ENCODE peak calls at places on chromosomes 3 and 15, in eight cellular contexts. H is AG10803, V is lung, T is foreskin fibroblast, L is A673, D is brain microvascular endothelial cell, E is GM12865, S is PC-3. O is an unnamed sample.

GRCh38 chr15:74780983-74781672 is 752 bp upstream of the CSK start:
- DNase-seq in V (no peak), D (no peak), S (no peak), H (peak), L (peak), E (peak), T (peak), O (peak)

GRCh38 chr3:88779482-88779881 is 327.9 kb upstream of the EPHA3 start:
- DNase-seq in H (no peak), S (no peak), E (no peak), L (no peak), D (no peak), T (no peak), V (no peak), O (peak)

GRCh38 chr15:48891229-48891765 is 13.4 kb downstream of the EID1 start:
- DNase-seq in D (no peak), V (no peak), E (no peak), S (no peak), H (no peak), T (peak), L (no peak), O (no peak)

GRCh38 chr15:85414037-85414436 is 33.6 kb downstream of the AKAP13 start:
- DNase-seq in V (no peak), S (no peak), E (no peak), L (no peak), D (no peak), T (no peak), H (no peak), O (no peak)

GRCh38 chr3:16319307-16319706 is 54.3 kb downstream of the OXNAD1 start:
- DNase-seq in L (peak), H (no peak), V (no peak), S (peak), E (peak), T (no peak), D (no peak), O (peak)

GRCh38 chr15:38216763-38217162 is 35.9 kb upstream of the SPRED1 start:
- DNase-seq in D (peak), L (no peak), V (no peak), S (peak), E (no peak), H (no peak), T (peak), O (peak)

GRCh38 chr15:99976811-99977271 is 243.6 kb upstream of the LYSMD4 start:
- DNase-seq in S (no peak), V (peak), H (peak), T (peak), E (no peak), L (no peak), D (peak), O (peak)

GRCh38 chr3:197007953-197008352 is 21.7 kb downstream of the MELTF start:
- DNase-seq in L (no peak), D (no peak), T (no peak), V (no peak), S (no peak), H (no peak), E (no peak), O (no peak)

GRCh38 chr3:150275946-150276345 is 132.2 kb upstream of the TSC22D2 start:
- DNase-seq in E (no peak), D (no peak), V (no peak), T (peak), L (no peak), S (no peak), H (peak), O (no peak)

GRCh38 chr3:59772416-59773408 is 722.9 kb upstream of the CFAP20DC start:
- DNase-seq in H (no peak), E (peak), S (no peak), T (no peak), V (no peak), L (no peak), D (no peak), O (no peak)

GRCh38 chr15:72859023-72859756 is 75.6 kb upstream of the ADPGK start:
- DNase-seq in H (no peak), L (no peak), V (no peak), E (no peak), D (no peak), S (no peak), T (no peak), O (no peak)

GRCh38 chr3:31008986-31009385 is 114.5 kb upstream of the GADL1 start:
- DNase-seq in S (peak), E (no peak), T (peak), L (no peak), D (peak), V (no peak), H (peak), O (peak)

GRCh38 chr15:80989110-80989517 is 505 bp downstream of the MESD start:
- DNase-seq in V (no peak), E (no peak), L (no peak), H (no peak), D (no peak), S (no peak), T (no peak), O (no peak)

GRCh38 chr15:26119322-26119721 is 256.2 kb upstream of the ATP10A start:
- DNase-seq in V (no peak), L (no peak), S (no peak), T (no peak), H (no peak), D (no peak), E (no peak), O (no peak)

GRCh38 chr3:99637381-99638111 is 848 bp upstream of the COL8A1 start:
- DNase-seq in L (peak), V (no peak), T (peak), H (peak), D (peak), S (peak), E (no peak), O (peak)

GRCh38 chr3:52299815-52300611 is 12.4 kb downstream of the GLYCTK start:
- DNase-seq in V (peak), D (peak), H (no peak), L (peak), T (peak), S (peak), E (no peak), O (peak)

GRCh38 chr15:92763459-92763858 is 107.9 kb upstream of the FAM174B start:
- DNase-seq in E (peak), T (no peak), D (no peak), L (no peak), V (no peak), S (no peak), H (no peak), O (no peak)

GRCh38 chr3:52032702-52033408 is 23.5 kb downstream of the DUSP7 start:
- DNase-seq in H (no peak), T (no peak), S (no peak), E (no peak), D (no peak), L (no peak), V (no peak), O (no peak)

GRCh38 chr3:69304396-69304795 is 81.5 kb downstream of the FRMD4B start:
- DNase-seq in L (no peak), E (no peak), S (no peak), H (no peak), D (no peak), T (no peak), V (no peak), O (no peak)

GRCh38 chr3:193732391-193732790 is 139.4 kb downstream of the OPA1 start:
- DNase-seq in V (no peak), L (no peak), S (peak), T (peak), H (peak), E (no peak), D (peak), O (peak)

GRCh38 chr15:99749386-99749785 is 16.1 kb upstream of the LYSMD4 start:
- DNase-seq in V (no peak), L (no peak), S (peak), H (no peak), D (no peak), E (no peak), T (no peak), O (peak)

GRCh38 chr15:68054658-68055223 is 626 bp downstream of the PIAS1 start:
- DNase-seq in L (peak), E (peak), T (peak), V (peak), S (no peak), H (peak), D (peak), O (peak)

GRCh38 chr15:50058231-50058630 is 60.8 kb downstream of the ATP8B4 start:
- DNase-seq in T (peak), D (no peak), S (no peak), H (no peak), E (no peak), V (no peak), L (no peak), O (no peak)

GRCh38 chr3:185297867-185298266 is 44.0 kb upstream of the EHHADH start:
- DNase-seq in T (no peak), E (no peak), L (no peak), V (no peak), H (no peak), S (no peak), D (no peak), O (no peak)

GRCh38 chr3:185290266-185290665 is 36.4 kb upstream of the EHHADH start:
- DNase-seq in L (no peak), H (no peak), V (no peak), S (no peak), E (peak), D (no peak), T (no peak), O (peak)

DNA sequence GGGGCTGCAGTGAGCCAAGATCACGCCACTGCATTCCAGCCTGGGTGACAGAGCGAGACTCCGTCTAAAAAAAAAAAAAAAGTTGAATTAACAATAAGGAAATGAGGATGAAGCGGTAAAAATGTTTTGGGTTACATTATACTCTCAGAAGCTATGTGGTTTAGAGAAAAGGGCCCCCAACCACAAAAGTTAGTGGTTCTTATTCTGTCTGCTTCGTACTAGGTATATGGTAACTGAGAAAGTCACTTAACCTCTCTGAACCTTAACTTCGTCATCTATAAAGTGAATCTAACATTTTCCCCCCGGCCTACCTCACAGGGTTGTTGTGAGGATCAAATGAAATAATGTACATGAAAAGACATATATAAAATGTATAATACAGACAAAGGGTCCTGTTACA is 38.4 kb upstream of the EHHADH start:
- DNase-seq in H (no peak), V (no peak), L (no peak), T (no peak), S (no peak), E (no peak), D (no peak), O (no peak)
- H3K4me3 ChIP-seq in H (no peak), V (no peak), L (no peak), T (no peak), S (no peak), E (no peak), D (no peak), O (no peak)

GRCh38 chr3:46594723-46595122 is 17.6 kb upstream of the FAM240A start:
- DNase-seq in E (no peak), H (no peak), V (no peak), S (no peak), L (no peak), D (no peak), T (no peak), O (no peak)

GRCh38 chr3:46595819-46596218 is 16.5 kb upstream of the FAM240A start:
- DNase-seq in L (no peak), E (no peak), H (no peak), T (no peak), D (no peak), S (no peak), V (no peak), O (no peak)

GRCh38 chr3:46593979-46594378 is 18.3 kb upstream of the FAM240A start:
- DNase-seq in H (no peak), D (no peak), L (no peak), S (peak), V (no peak), T (no peak), E (no peak), O (no peak)

GRCh38 chr3:46593274-46593862 is 19.0 kb upstream of the FAM240A start:
- DNase-seq in D (no peak), V (no peak), L (no peak), T (no peak), S (no peak), H (no peak), E (no peak), O (no peak)
- TF ChIP-seq CTCF in D (no peak), V (no peak), L (no peak), T (no peak), S (no peak), H (no peak), E (no peak), O (no peak)

DNA sequence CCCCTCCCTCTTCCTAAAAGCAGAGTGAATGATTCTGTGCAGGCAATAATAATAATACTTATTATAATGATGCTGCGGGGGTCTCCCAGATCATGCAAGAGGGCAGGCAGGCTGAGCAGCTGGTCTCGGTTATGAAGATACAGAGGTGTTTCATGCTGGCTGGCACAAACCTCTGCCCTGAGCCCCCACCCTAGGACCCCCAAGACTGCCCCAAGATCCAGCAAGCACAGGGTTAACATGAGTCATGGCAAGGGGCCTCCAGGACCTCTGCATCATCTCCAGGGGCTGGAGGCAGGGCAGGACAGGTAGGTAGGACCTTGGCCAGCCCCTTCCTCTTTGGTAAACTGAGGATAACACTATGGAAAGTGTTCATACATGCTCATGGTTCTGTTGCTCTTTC is 2.7 kb downstream of the MGLL start:
- DNase-seq in L (no peak), S (no peak), T (no peak), V (no peak), H (no peak), E (no peak), D (no peak), O (no peak)
- H3K4me3 ChIP-seq in L (no peak), S (peak), T (peak), V (no peak), H (peak), E (no peak), D (no peak), O (no peak)

DNA sequence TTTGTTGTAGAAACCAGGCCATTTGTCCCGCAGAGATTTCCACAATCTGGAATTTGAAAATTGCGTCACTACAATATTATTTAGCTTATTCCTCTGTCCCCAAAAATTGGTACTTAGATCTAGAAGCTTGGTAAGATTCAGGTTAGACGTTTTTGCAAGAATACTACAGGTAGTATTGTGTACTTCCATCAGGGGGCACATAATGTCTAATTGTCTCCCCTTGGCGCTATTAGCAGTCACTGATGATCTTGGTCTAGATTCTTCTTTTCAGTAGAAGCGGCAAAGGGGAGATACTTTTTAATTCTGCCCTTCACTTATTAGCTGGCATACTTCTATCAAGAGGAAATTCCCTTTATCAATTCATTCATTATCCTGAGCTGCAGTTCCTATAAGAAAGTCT is 42.6 kb upstream of the TRIM42 start:
- DNase-seq in S (no peak), V (no peak), L (no peak), E (peak), T (no peak), H (no peak), D (no peak), O (no peak)
- TF ChIP-seq CTCF in S (no peak), V (no peak), L (no peak), E (no peak), T (no peak), H (no peak), D (no peak), O (no peak)

GRCh38 chr15:40844543-40844981 is 714 bp downstream of the SPINT1 start:
- DNase-seq in L (peak), V (peak), E (peak), T (peak), S (peak), D (no peak), H (no peak), O (peak)
- H3K4me3 ChIP-seq in L (peak), V (peak), E (peak), T (peak), S (peak), D (peak), H (peak), O (peak)

GRCh38 chr3:53513556-53514190 is 19.3 kb downstream of the CACNA1D start:
- DNase-seq in H (no peak), L (no peak), E (peak), T (no peak), V (no peak), D (no peak), S (peak), O (peak)
- TF ChIP-seq CTCF in H (no peak), L (no peak), E (peak), T (peak), V (no peak), D (peak), S (peak), O (peak)

O was measured in epithelial cell of esophagus.